ENCODE peak calls at places on chromosomes 3 and 15, in nine cellular contexts. E, T, V, Q, I, M, C, D and N are unnamed samples.

GRCh38 chr15:75928680-75929608 is 25.3 kb downstream of the FBXO22 start:
- DNase-seq in T (no peak), M (peak), V (peak), I (no peak), D (no peak), Q (peak), C (peak), E (no peak), N (peak)

GRCh38 chr3:114884213-114884923 is 262.7 kb downstream of the ZBTB20 start:
- DNase-seq in E (no peak), T (no peak), I (no peak), D (no peak), V (no peak), M (no peak), Q (no peak), C (no peak), N (no peak)

GRCh38 chr3:127565711-127566110 is 24.8 kb downstream of the TPRA1 start:
- DNase-seq in D (no peak), C (no peak), I (no peak), T (no peak), Q (no peak), E (peak), M (no peak), V (no peak), N (no peak)

GRCh38 chr3:125121246-125122010 is 65.6 kb upstream of the HEG1 start:
- DNase-seq in V (no peak), E (no peak), C (peak), I (no peak), Q (no peak), T (no peak), D (no peak), M (no peak), N (no peak)

GRCh38 chr3:197117107-197117506 is 87.5 kb upstream of the MELTF start:
- DNase-seq in C (no peak), M (peak), E (no peak), D (no peak), V (no peak), Q (no peak), I (no peak), T (no peak), N (no peak)

GRCh38 chr15:91694829-91695205 is 158.7 kb upstream of the SLCO3A1 start:
- DNase-seq in T (no peak), V (no peak), E (peak), Q (no peak), D (no peak), M (peak), I (no peak), C (no peak), N (no peak)

GRCh38 chr15:35442734-35443133 is 103.2 kb downstream of the DPH6 start:
- DNase-seq in Q (no peak), E (no peak), D (no peak), C (no peak), V (no peak), I (no peak), T (no peak), M (no peak), N (no peak)

GRCh38 chr3:81887448-81887847 is 126.0 kb upstream of the GBE1 start:
- DNase-seq in I (no peak), M (no peak), E (no peak), D (no peak), T (no peak), V (no peak), Q (no peak), C (no peak), N (no peak)

GRCh38 chr3:195086341-195086740 is 184.6 kb downstream of the XXYLT1 start:
- DNase-seq in M (no peak), C (no peak), I (no peak), T (no peak), E (no peak), Q (no peak), V (no peak), D (no peak), N (no peak)

GRCh38 chr15:40843183-40843884 is 514 bp upstream of the SPINT1 start:
- DNase-seq in T (no peak), Q (no peak), M (no peak), D (no peak), V (no peak), I (no peak), E (no peak), C (no peak), N (no peak)

GRCh38 chr3:34842706-34843478 is 796.4 kb upstream of the ARPP21 start:
- DNase-seq in M (no peak), C (no peak), D (no peak), T (no peak), Q (no peak), I (no peak), V (no peak), E (no peak), N (no peak)

GRCh38 chr3:187027531-187027936 is 97.2 kb downstream of the ST6GAL1 start:
- DNase-seq in I (peak), D (peak), Q (no peak), M (no peak), C (no peak), T (no peak), V (no peak), E (no peak), N (no peak)

GRCh38 chr3:97102641-97103040 is 288.2 kb downstream of the EPHA6 start:
- DNase-seq in I (no peak), D (no peak), V (no peak), M (no peak), T (no peak), E (no peak), C (no peak), Q (no peak), N (no peak)

GRCh38 chr3:43413676-43414368 is 127.5 kb downstream of the SNRK start:
- DNase-seq in I (no peak), E (no peak), T (no peak), C (no peak), Q (no peak), M (no peak), D (no peak), V (no peak), N (no peak)

GRCh38 chr3:112132975-112133448 is at the start of gene GCSAM:
- DNase-seq in I (peak), D (peak), T (no peak), V (no peak), C (peak), M (no peak), Q (peak), E (no peak), N (no peak)

GRCh38 chr15:69997701-69998273 is 99.9 kb downstream of the TLE3 start:
- DNase-seq in E (peak), Q (peak), C (no peak), D (no peak), T (no peak), V (no peak), M (peak), I (no peak), N (no peak)

GRCh38 chr3:119998166-119998565 is 96.1 kb downstream of the GSK3B start:
- DNase-seq in D (no peak), E (no peak), V (no peak), C (no peak), Q (no peak), I (no peak), M (no peak), T (no peak), N (no peak)

GRCh38 chr15:73866881-73867410 is 6.4 kb upstream of the TBC1D21 start:
- DNase-seq in E (no peak), I (no peak), T (no peak), C (no peak), V (no peak), M (no peak), Q (peak), D (no peak), N (peak)

GRCh38 chr3:183298708-183299153 is 45.7 kb downstream of the B3GNT5 start:
- DNase-seq in C (no peak), Q (no peak), M (peak), D (no peak), E (peak), V (peak), T (peak), I (no peak), N (no peak)

GRCh38 chr3:126081618-126082333 is 2.1 kb downstream of the SLC41A3 start:
- DNase-seq in E (peak), V (no peak), C (no peak), Q (peak), D (no peak), M (peak), T (no peak), I (no peak), N (no peak)

GRCh38 chr15:75554717-75555116 is 24.4 kb downstream of the PTPN9 start:
- DNase-seq in C (no peak), V (peak), M (peak), E (no peak), I (no peak), Q (no peak), T (no peak), D (no peak), N (no peak)

GRCh38 chr3:172107403-172107802 is 68.0 kb downstream of the FNDC3B start:
- DNase-seq in Q (peak), M (no peak), V (no peak), E (peak), D (no peak), T (no peak), I (peak), C (peak), N (no peak)

GRCh38 chr3:194489736-194490612 is 3.2 kb upstream of the ATP13A3 start:
- DNase-seq in C (peak), Q (no peak), T (peak), I (no peak), D (no peak), V (no peak), M (peak), E (no peak), N (no peak)

GRCh38 chr3:129837057-129837631 is 56.4 kb downstream of the TMCC1 start:
- DNase-seq in I (no peak), T (no peak), Q (no peak), E (no peak), D (no peak), V (no peak), C (no peak), M (no peak), N (no peak)

GRCh38 chr15:67509918-67510317 is 11.0 kb upstream of the C15orf61 start:
- DNase-seq in Q (no peak), D (no peak), T (no peak), V (no peak), M (no peak), E (no peak), I (no peak), C (no peak), N (no peak)